ENCODE peak calls at places on chromosomes 6 and 20, in eight cellular contexts. One of them, this sample, is unnamed.

GRCh38 chr6:150413768-150414167 is 45.0 kb downstream of the IYD start:
- DNase-seq in 8988T: no peak
- DNase-seq in iPS DF 6.9: no peak
- DNase-seq in stimulated activated CD4-positive, alpha-beta T cell treated with anti-CD3 and anti-CD28 coated beads, Interleukin-12 subunit alpha, Interleukin-12 subunit beta, amount 100 ng/mL, for 4 hours: no peak
- DNase-seq in NCI-H2081 treated with DMSO at 0.1 percent for 48 hours: no peak
- DNase-seq in activated naive CD8-positive, alpha-beta T cell treated with anti-CD3 and anti-CD28 coated beads, Interleukin-2, amount 50 U/mL, for 24 hours: no peak
- DNase-seq in activated CD4-positive, alpha-beta T cell treated with anti-CD3 and anti-CD28 coated beads, Interleukin-2, amount 10 ng/mL, durations not matched to agents 7 days and 5 days: no peak
- DNase-seq in activated T-cell treated with anti-CD3 and anti-CD28 coated beads for 24 hours: no peak
- DNase-seq in this sample: no peak

GRCh38 chr6:158653577-158654354 is 3.9 kb downstream of the SYTL3 start:
- DNase-seq in 8988T: no peak
- DNase-seq in iPS DF 6.9: no peak
- DNase-seq in stimulated activated CD4-positive, alpha-beta T cell treated with anti-CD3 and anti-CD28 coated beads, Interleukin-12 subunit alpha, Interleukin-12 subunit beta, amount 100 ng/mL, for 4 hours: peak; percentile 70
- DNase-seq in NCI-H2081 treated with DMSO at 0.1 percent for 48 hours: no peak
- DNase-seq in activated naive CD8-positive, alpha-beta T cell treated with anti-CD3 and anti-CD28 coated beads, Interleukin-2, amount 50 U/mL, for 24 hours: peak; percentile 82
- DNase-seq in activated CD4-positive, alpha-beta T cell treated with anti-CD3 and anti-CD28 coated beads, Interleukin-2, amount 10 ng/mL, durations not matched to agents 7 days and 5 days: peak; percentile 96
- DNase-seq in activated T-cell treated with anti-CD3 and anti-CD28 coated beads for 24 hours: peak; percentile 86
- DNase-seq in this sample: peak; percentile 46

GRCh38 chr20:3777726-3778629 is 3.3 kb downstream of the SPEF1 start:
- DNase-seq in 8988T: no peak
- DNase-seq in iPS DF 6.9: no peak
- DNase-seq in stimulated activated CD4-positive, alpha-beta T cell treated with anti-CD3 and anti-CD28 coated beads, Interleukin-12 subunit alpha, Interleukin-12 subunit beta, amount 100 ng/mL, for 4 hours: peak; percentile 47
- DNase-seq in NCI-H2081 treated with DMSO at 0.1 percent for 48 hours: no peak
- DNase-seq in activated naive CD8-positive, alpha-beta T cell treated with anti-CD3 and anti-CD28 coated beads, Interleukin-2, amount 50 U/mL, for 24 hours: peak; percentile 59
- DNase-seq in activated CD4-positive, alpha-beta T cell treated with anti-CD3 and anti-CD28 coated beads, Interleukin-2, amount 10 ng/mL, durations not matched to agents 7 days and 5 days: no peak
- DNase-seq in activated T-cell treated with anti-CD3 and anti-CD28 coated beads for 24 hours: no peak
- DNase-seq in this sample: peak; percentile 54

GRCh38 chr6:137884428-137884827 is 17.4 kb downstream of the TNFAIP3 start:
- DNase-seq in 8988T: no peak
- DNase-seq in iPS DF 6.9: no peak
- DNase-seq in stimulated activated CD4-positive, alpha-beta T cell treated with anti-CD3 and anti-CD28 coated beads, Interleukin-12 subunit alpha, Interleukin-12 subunit beta, amount 100 ng/mL, for 4 hours: no peak
- DNase-seq in NCI-H2081 treated with DMSO at 0.1 percent for 48 hours: no peak
- DNase-seq in activated naive CD8-positive, alpha-beta T cell treated with anti-CD3 and anti-CD28 coated beads, Interleukin-2, amount 50 U/mL, for 24 hours: no peak
- DNase-seq in activated CD4-positive, alpha-beta T cell treated with anti-CD3 and anti-CD28 coated beads, Interleukin-2, amount 10 ng/mL, durations not matched to agents 7 days and 5 days: no peak
- DNase-seq in activated T-cell treated with anti-CD3 and anti-CD28 coated beads for 24 hours: no peak
- DNase-seq in this sample: no peak

GRCh38 chr20:37873909-37874308 is 29.0 kb upstream of the VSTM2L start:
- DNase-seq in 8988T: no peak
- DNase-seq in iPS DF 6.9: no peak
- DNase-seq in stimulated activated CD4-positive, alpha-beta T cell treated with anti-CD3 and anti-CD28 coated beads, Interleukin-12 subunit alpha, Interleukin-12 subunit beta, amount 100 ng/mL, for 4 hours: no peak
- DNase-seq in NCI-H2081 treated with DMSO at 0.1 percent for 48 hours: no peak
- DNase-seq in activated naive CD8-positive, alpha-beta T cell treated with anti-CD3 and anti-CD28 coated beads, Interleukin-2, amount 50 U/mL, for 24 hours: no peak
- DNase-seq in activated CD4-positive, alpha-beta T cell treated with anti-CD3 and anti-CD28 coated beads, Interleukin-2, amount 10 ng/mL, durations not matched to agents 7 days and 5 days: no peak
- DNase-seq in activated T-cell treated with anti-CD3 and anti-CD28 coated beads for 24 hours: no peak
- DNase-seq in this sample: no peak

GRCh38 chr20:37566590-37567330 is 39.1 kb upstream of the BLCAP start:
- DNase-seq in 8988T: no peak
- DNase-seq in iPS DF 6.9: no peak
- DNase-seq in stimulated activated CD4-positive, alpha-beta T cell treated with anti-CD3 and anti-CD28 coated beads, Interleukin-12 subunit alpha, Interleukin-12 subunit beta, amount 100 ng/mL, for 4 hours: no peak
- DNase-seq in NCI-H2081 treated with DMSO at 0.1 percent for 48 hours: no peak
- DNase-seq in activated naive CD8-positive, alpha-beta T cell treated with anti-CD3 and anti-CD28 coated beads, Interleukin-2, amount 50 U/mL, for 24 hours: no peak
- DNase-seq in activated CD4-positive, alpha-beta T cell treated with anti-CD3 and anti-CD28 coated beads, Interleukin-2, amount 10 ng/mL, durations not matched to agents 7 days and 5 days: no peak
- DNase-seq in activated T-cell treated with anti-CD3 and anti-CD28 coated beads for 24 hours: no peak
- DNase-seq in this sample: no peak

GRCh38 chr6:90397929-90398674 is 101.5 kb upstream of the BACH2 start:
- DNase-seq in 8988T: no peak
- DNase-seq in iPS DF 6.9: no peak
- DNase-seq in stimulated activated CD4-positive, alpha-beta T cell treated with anti-CD3 and anti-CD28 coated beads, Interleukin-12 subunit alpha, Interleukin-12 subunit beta, amount 100 ng/mL, for 4 hours: peak; percentile 72
- DNase-seq in NCI-H2081 treated with DMSO at 0.1 percent for 48 hours: no peak
- DNase-seq in activated naive CD8-positive, alpha-beta T cell treated with anti-CD3 and anti-CD28 coated beads, Interleukin-2, amount 50 U/mL, for 24 hours: peak; percentile 83
- DNase-seq in activated CD4-positive, alpha-beta T cell treated with anti-CD3 and anti-CD28 coated beads, Interleukin-2, amount 10 ng/mL, durations not matched to agents 7 days and 5 days: peak; percentile 78
- DNase-seq in activated T-cell treated with anti-CD3 and anti-CD28 coated beads for 24 hours: peak; percentile 85
- DNase-seq in this sample: no peak

GRCh38 chr20:15857131-15857784 is 716.0 kb downstream of the KIF16B start:
- DNase-seq in 8988T: no peak
- DNase-seq in iPS DF 6.9: no peak
- DNase-seq in stimulated activated CD4-positive, alpha-beta T cell treated with anti-CD3 and anti-CD28 coated beads, Interleukin-12 subunit alpha, Interleukin-12 subunit beta, amount 100 ng/mL, for 4 hours: no peak
- DNase-seq in NCI-H2081 treated with DMSO at 0.1 percent for 48 hours: no peak
- DNase-seq in activated naive CD8-positive, alpha-beta T cell treated with anti-CD3 and anti-CD28 coated beads, Interleukin-2, amount 50 U/mL, for 24 hours: no peak
- DNase-seq in activated CD4-positive, alpha-beta T cell treated with anti-CD3 and anti-CD28 coated beads, Interleukin-2, amount 10 ng/mL, durations not matched to agents 7 days and 5 days: no peak
- DNase-seq in activated T-cell treated with anti-CD3 and anti-CD28 coated beads for 24 hours: no peak
- DNase-seq in this sample: no peak

GRCh38 chr20:59159091-59159821 is 4.4 kb upstream of the ZNF831 start:
- DNase-seq in 8988T: no peak
- DNase-seq in iPS DF 6.9: no peak
- DNase-seq in stimulated activated CD4-positive, alpha-beta T cell treated with anti-CD3 and anti-CD28 coated beads, Interleukin-12 subunit alpha, Interleukin-12 subunit beta, amount 100 ng/mL, for 4 hours: no peak
- DNase-seq in NCI-H2081 treated with DMSO at 0.1 percent for 48 hours: no peak
- DNase-seq in activated naive CD8-positive, alpha-beta T cell treated with anti-CD3 and anti-CD28 coated beads, Interleukin-2, amount 50 U/mL, for 24 hours: peak; percentile 65
- DNase-seq in activated CD4-positive, alpha-beta T cell treated with anti-CD3 and anti-CD28 coated beads, Interleukin-2, amount 10 ng/mL, durations not matched to agents 7 days and 5 days: peak; percentile 63
- DNase-seq in activated T-cell treated with anti-CD3 and anti-CD28 coated beads for 24 hours: peak; percentile 59
- DNase-seq in this sample: no peak

GRCh38 chr6:73339340-73339739 is 14.7 kb downstream of the DPPA5 start:
- DNase-seq in 8988T: no peak
- DNase-seq in iPS DF 6.9: no peak
- DNase-seq in stimulated activated CD4-positive, alpha-beta T cell treated with anti-CD3 and anti-CD28 coated beads, Interleukin-12 subunit alpha, Interleukin-12 subunit beta, amount 100 ng/mL, for 4 hours: no peak
- DNase-seq in NCI-H2081 treated with DMSO at 0.1 percent for 48 hours: no peak
- DNase-seq in activated naive CD8-positive, alpha-beta T cell treated with anti-CD3 and anti-CD28 coated beads, Interleukin-2, amount 50 U/mL, for 24 hours: no peak
- DNase-seq in activated CD4-positive, alpha-beta T cell treated with anti-CD3 and anti-CD28 coated beads, Interleukin-2, amount 10 ng/mL, durations not matched to agents 7 days and 5 days: no peak
- DNase-seq in activated T-cell treated with anti-CD3 and anti-CD28 coated beads for 24 hours: no peak
- DNase-seq in this sample: no peak

GRCh38 chr6:44035621-44036020 is 91.6 kb downstream of the MRPL14 start:
- DNase-seq in 8988T: no peak
- DNase-seq in iPS DF 6.9: no peak
- DNase-seq in stimulated activated CD4-positive, alpha-beta T cell treated with anti-CD3 and anti-CD28 coated beads, Interleukin-12 subunit alpha, Interleukin-12 subunit beta, amount 100 ng/mL, for 4 hours: no peak
- DNase-seq in NCI-H2081 treated with DMSO at 0.1 percent for 48 hours: no peak
- DNase-seq in activated naive CD8-positive, alpha-beta T cell treated with anti-CD3 and anti-CD28 coated beads, Interleukin-2, amount 50 U/mL, for 24 hours: no peak
- DNase-seq in activated CD4-positive, alpha-beta T cell treated with anti-CD3 and anti-CD28 coated beads, Interleukin-2, amount 10 ng/mL, durations not matched to agents 7 days and 5 days: no peak
- DNase-seq in activated T-cell treated with anti-CD3 and anti-CD28 coated beads for 24 hours: no peak
- DNase-seq in this sample: no peak

GRCh38 chr6:160315310-160315709 is 32.9 kb upstream of the SLC22A3 start:
- DNase-seq in 8988T: no peak
- DNase-seq in iPS DF 6.9: no peak
- DNase-seq in stimulated activated CD4-positive, alpha-beta T cell treated with anti-CD3 and anti-CD28 coated beads, Interleukin-12 subunit alpha, Interleukin-12 subunit beta, amount 100 ng/mL, for 4 hours: no peak
- DNase-seq in NCI-H2081 treated with DMSO at 0.1 percent for 48 hours: no peak
- DNase-seq in activated naive CD8-positive, alpha-beta T cell treated with anti-CD3 and anti-CD28 coated beads, Interleukin-2, amount 50 U/mL, for 24 hours: no peak
- DNase-seq in activated CD4-positive, alpha-beta T cell treated with anti-CD3 and anti-CD28 coated beads, Interleukin-2, amount 10 ng/mL, durations not matched to agents 7 days and 5 days: no peak
- DNase-seq in activated T-cell treated with anti-CD3 and anti-CD28 coated beads for 24 hours: no peak
- DNase-seq in this sample: no peak

GRCh38 chr6:152112503-152113261 is 305.2 kb downstream of the ESR1 start:
- DNase-seq in 8988T: no peak
- DNase-seq in iPS DF 6.9: no peak
- DNase-seq in stimulated activated CD4-positive, alpha-beta T cell treated with anti-CD3 and anti-CD28 coated beads, Interleukin-12 subunit alpha, Interleukin-12 subunit beta, amount 100 ng/mL, for 4 hours: no peak
- DNase-seq in NCI-H2081 treated with DMSO at 0.1 percent for 48 hours: no peak
- DNase-seq in activated naive CD8-positive, alpha-beta T cell treated with anti-CD3 and anti-CD28 coated beads, Interleukin-2, amount 50 U/mL, for 24 hours: no peak
- DNase-seq in activated CD4-positive, alpha-beta T cell treated with anti-CD3 and anti-CD28 coated beads, Interleukin-2, amount 10 ng/mL, durations not matched to agents 7 days and 5 days: no peak
- DNase-seq in activated T-cell treated with anti-CD3 and anti-CD28 coated beads for 24 hours: no peak
- DNase-seq in this sample: no peak

GRCh38 chr6:34992353-34992752 is 103.3 kb downstream of the ANKS1A start:
- DNase-seq in 8988T: no peak
- DNase-seq in iPS DF 6.9: no peak
- DNase-seq in stimulated activated CD4-positive, alpha-beta T cell treated with anti-CD3 and anti-CD28 coated beads, Interleukin-12 subunit alpha, Interleukin-12 subunit beta, amount 100 ng/mL, for 4 hours: no peak
- DNase-seq in NCI-H2081 treated with DMSO at 0.1 percent for 48 hours: peak; percentile 96
- DNase-seq in activated naive CD8-positive, alpha-beta T cell treated with anti-CD3 and anti-CD28 coated beads, Interleukin-2, amount 50 U/mL, for 24 hours: no peak
- DNase-seq in activated CD4-positive, alpha-beta T cell treated with anti-CD3 and anti-CD28 coated beads, Interleukin-2, amount 10 ng/mL, durations not matched to agents 7 days and 5 days: no peak
- DNase-seq in activated T-cell treated with anti-CD3 and anti-CD28 coated beads for 24 hours: no peak
- DNase-seq in this sample: no peak

GRCh38 chr6:46893648-46894047 is 28.1 kb downstream of the ADGRF5 start:
- DNase-seq in 8988T: no peak
- DNase-seq in iPS DF 6.9: no peak
- DNase-seq in stimulated activated CD4-positive, alpha-beta T cell treated with anti-CD3 and anti-CD28 coated beads, Interleukin-12 subunit alpha, Interleukin-12 subunit beta, amount 100 ng/mL, for 4 hours: no peak
- DNase-seq in NCI-H2081 treated with DMSO at 0.1 percent for 48 hours: no peak
- DNase-seq in activated naive CD8-positive, alpha-beta T cell treated with anti-CD3 and anti-CD28 coated beads, Interleukin-2, amount 50 U/mL, for 24 hours: no peak
- DNase-seq in activated CD4-positive, alpha-beta T cell treated with anti-CD3 and anti-CD28 coated beads, Interleukin-2, amount 10 ng/mL, durations not matched to agents 7 days and 5 days: no peak
- DNase-seq in activated T-cell treated with anti-CD3 and anti-CD28 coated beads for 24 hours: no peak
- DNase-seq in this sample: no peak

GRCh38 chr20:59825944-59826759 is 107.3 kb downstream of the SYCP2 start:
- DNase-seq in 8988T: no peak
- DNase-seq in iPS DF 6.9: no peak
- DNase-seq in stimulated activated CD4-positive, alpha-beta T cell treated with anti-CD3 and anti-CD28 coated beads, Interleukin-12 subunit alpha, Interleukin-12 subunit beta, amount 100 ng/mL, for 4 hours: no peak
- DNase-seq in NCI-H2081 treated with DMSO at 0.1 percent for 48 hours: no peak
- DNase-seq in activated naive CD8-positive, alpha-beta T cell treated with anti-CD3 and anti-CD28 coated beads, Interleukin-2, amount 50 U/mL, for 24 hours: no peak
- DNase-seq in activated CD4-positive, alpha-beta T cell treated with anti-CD3 and anti-CD28 coated beads, Interleukin-2, amount 10 ng/mL, durations not matched to agents 7 days and 5 days: no peak
- DNase-seq in activated T-cell treated with anti-CD3 and anti-CD28 coated beads for 24 hours: no peak
- DNase-seq in this sample: no peak

GRCh38 chr20:44739952-44740351 is 5.7 kb upstream of the KCNK15 start:
- DNase-seq in 8988T: no peak
- DNase-seq in iPS DF 6.9: no peak
- DNase-seq in stimulated activated CD4-positive, alpha-beta T cell treated with anti-CD3 and anti-CD28 coated beads, Interleukin-12 subunit alpha, Interleukin-12 subunit beta, amount 100 ng/mL, for 4 hours: no peak
- DNase-seq in NCI-H2081 treated with DMSO at 0.1 percent for 48 hours: no peak
- DNase-seq in activated naive CD8-positive, alpha-beta T cell treated with anti-CD3 and anti-CD28 coated beads, Interleukin-2, amount 50 U/mL, for 24 hours: no peak
- DNase-seq in activated CD4-positive, alpha-beta T cell treated with anti-CD3 and anti-CD28 coated beads, Interleukin-2, amount 10 ng/mL, durations not matched to agents 7 days and 5 days: no peak
- DNase-seq in activated T-cell treated with anti-CD3 and anti-CD28 coated beads for 24 hours: no peak
- DNase-seq in this sample: no peak

GRCh38 chr6:159077123-159077522 is 32.3 kb upstream of the TAGAP start:
- DNase-seq in 8988T: no peak
- DNase-seq in iPS DF 6.9: no peak
- DNase-seq in stimulated activated CD4-positive, alpha-beta T cell treated with anti-CD3 and anti-CD28 coated beads, Interleukin-12 subunit alpha, Interleukin-12 subunit beta, amount 100 ng/mL, for 4 hours: no peak
- DNase-seq in NCI-H2081 treated with DMSO at 0.1 percent for 48 hours: no peak
- DNase-seq in activated naive CD8-positive, alpha-beta T cell treated with anti-CD3 and anti-CD28 coated beads, Interleukin-2, amount 50 U/mL, for 24 hours: peak; percentile 78
- DNase-seq in activated CD4-positive, alpha-beta T cell treated with anti-CD3 and anti-CD28 coated beads, Interleukin-2, amount 10 ng/mL, durations not matched to agents 7 days and 5 days: no peak
- DNase-seq in activated T-cell treated with anti-CD3 and anti-CD28 coated beads for 24 hours: peak; percentile 56
- DNase-seq in this sample: peak; percentile 34

GRCh38 chr6:129485746-129486145 is 224.2 kb downstream of the ARHGAP18 start:
- DNase-seq in 8988T: no peak
- DNase-seq in iPS DF 6.9: no peak
- DNase-seq in stimulated activated CD4-positive, alpha-beta T cell treated with anti-CD3 and anti-CD28 coated beads, Interleukin-12 subunit alpha, Interleukin-12 subunit beta, amount 100 ng/mL, for 4 hours: no peak
- DNase-seq in NCI-H2081 treated with DMSO at 0.1 percent for 48 hours: no peak
- DNase-seq in activated naive CD8-positive, alpha-beta T cell treated with anti-CD3 and anti-CD28 coated beads, Interleukin-2, amount 50 U/mL, for 24 hours: no peak
- DNase-seq in activated CD4-positive, alpha-beta T cell treated with anti-CD3 and anti-CD28 coated beads, Interleukin-2, amount 10 ng/mL, durations not matched to agents 7 days and 5 days: no peak
- DNase-seq in activated T-cell treated with anti-CD3 and anti-CD28 coated beads for 24 hours: no peak
- DNase-seq in this sample: no peak

GRCh38 chr6:119950681-119951080 is 601.1 kb upstream of the MAN1A1 start:
- DNase-seq in 8988T: no peak
- DNase-seq in iPS DF 6.9: no peak
- DNase-seq in stimulated activated CD4-positive, alpha-beta T cell treated with anti-CD3 and anti-CD28 coated beads, Interleukin-12 subunit alpha, Interleukin-12 subunit beta, amount 100 ng/mL, for 4 hours: no peak
- DNase-seq in NCI-H2081 treated with DMSO at 0.1 percent for 48 hours: no peak
- DNase-seq in activated naive CD8-positive, alpha-beta T cell treated with anti-CD3 and anti-CD28 coated beads, Interleukin-2, amount 50 U/mL, for 24 hours: no peak
- DNase-seq in activated CD4-positive, alpha-beta T cell treated with anti-CD3 and anti-CD28 coated beads, Interleukin-2, amount 10 ng/mL, durations not matched to agents 7 days and 5 days: no peak
- DNase-seq in activated T-cell treated with anti-CD3 and anti-CD28 coated beads for 24 hours: no peak
- DNase-seq in this sample: no peak

GRCh38 chr20:54173653-54174451 is at the start of gene CYP24A1:
- DNase-seq in 8988T: peak; percentile 78
- DNase-seq in iPS DF 6.9: no peak
- DNase-seq in stimulated activated CD4-positive, alpha-beta T cell treated with anti-CD3 and anti-CD28 coated beads, Interleukin-12 subunit alpha, Interleukin-12 subunit beta, amount 100 ng/mL, for 4 hours: no peak
- DNase-seq in NCI-H2081 treated with DMSO at 0.1 percent for 48 hours: no peak
- DNase-seq in activated naive CD8-positive, alpha-beta T cell treated with anti-CD3 and anti-CD28 coated beads, Interleukin-2, amount 50 U/mL, for 24 hours: no peak
- DNase-seq in activated CD4-positive, alpha-beta T cell treated with anti-CD3 and anti-CD28 coated beads, Interleukin-2, amount 10 ng/mL, durations not matched to agents 7 days and 5 days: no peak
- DNase-seq in activated T-cell treated with anti-CD3 and anti-CD28 coated beads for 24 hours: no peak
- DNase-seq in this sample: peak; percentile 4

GRCh38 chr6:167652042-167652700 is 174.5 kb upstream of the AFDN start:
- DNase-seq in 8988T: no peak
- DNase-seq in iPS DF 6.9: no peak
- DNase-seq in stimulated activated CD4-positive, alpha-beta T cell treated with anti-CD3 and anti-CD28 coated beads, Interleukin-12 subunit alpha, Interleukin-12 subunit beta, amount 100 ng/mL, for 4 hours: no peak
- DNase-seq in NCI-H2081 treated with DMSO at 0.1 percent for 48 hours: no peak
- DNase-seq in activated naive CD8-positive, alpha-beta T cell treated with anti-CD3 and anti-CD28 coated beads, Interleukin-2, amount 50 U/mL, for 24 hours: no peak
- DNase-seq in activated CD4-positive, alpha-beta T cell treated with anti-CD3 and anti-CD28 coated beads, Interleukin-2, amount 10 ng/mL, durations not matched to agents 7 days and 5 days: no peak
- DNase-seq in activated T-cell treated with anti-CD3 and anti-CD28 coated beads for 24 hours: no peak
- DNase-seq in this sample: no peak

GRCh38 chr6:169685860-169686259 is 16.0 kb downstream of the WDR27 start:
- DNase-seq in 8988T: no peak
- DNase-seq in iPS DF 6.9: no peak
- DNase-seq in stimulated activated CD4-positive, alpha-beta T cell treated with anti-CD3 and anti-CD28 coated beads, Interleukin-12 subunit alpha, Interleukin-12 subunit beta, amount 100 ng/mL, for 4 hours: no peak
- DNase-seq in NCI-H2081 treated with DMSO at 0.1 percent for 48 hours: no peak
- DNase-seq in activated naive CD8-positive, alpha-beta T cell treated with anti-CD3 and anti-CD28 coated beads, Interleukin-2, amount 50 U/mL, for 24 hours: no peak
- DNase-seq in activated CD4-positive, alpha-beta T cell treated with anti-CD3 and anti-CD28 coated beads, Interleukin-2, amount 10 ng/mL, durations not matched to agents 7 days and 5 days: no peak
- DNase-seq in activated T-cell treated with anti-CD3 and anti-CD28 coated beads for 24 hours: no peak
- DNase-seq in this sample: no peak

GRCh38 chr6:113128020-113128419 is 729.1 kb upstream of the MARCKS start:
- DNase-seq in 8988T: no peak
- DNase-seq in iPS DF 6.9: no peak
- DNase-seq in stimulated activated CD4-positive, alpha-beta T cell treated with anti-CD3 and anti-CD28 coated beads, Interleukin-12 subunit alpha, Interleukin-12 subunit beta, amount 100 ng/mL, for 4 hours: no peak
- DNase-seq in NCI-H2081 treated with DMSO at 0.1 percent for 48 hours: no peak
- DNase-seq in activated naive CD8-positive, alpha-beta T cell treated with anti-CD3 and anti-CD28 coated beads, Interleukin-2, amount 50 U/mL, for 24 hours: no peak
- DNase-seq in activated CD4-positive, alpha-beta T cell treated with anti-CD3 and anti-CD28 coated beads, Interleukin-2, amount 10 ng/mL, durations not matched to agents 7 days and 5 days: no peak
- DNase-seq in activated T-cell treated with anti-CD3 and anti-CD28 coated beads for 24 hours: no peak
- DNase-seq in this sample: no peak

GRCh38 chr6:1181939-1182338 is 130.0 kb upstream of the FOXQ1 start:
- DNase-seq in 8988T: no peak
- DNase-seq in iPS DF 6.9: no peak
- DNase-seq in stimulated activated CD4-positive, alpha-beta T cell treated with anti-CD3 and anti-CD28 coated beads, Interleukin-12 subunit alpha, Interleukin-12 subunit beta, amount 100 ng/mL, for 4 hours: no peak
- DNase-seq in NCI-H2081 treated with DMSO at 0.1 percent for 48 hours: no peak
- DNase-seq in activated naive CD8-positive, alpha-beta T cell treated with anti-CD3 and anti-CD28 coated beads, Interleukin-2, amount 50 U/mL, for 24 hours: no peak
- DNase-seq in activated CD4-positive, alpha-beta T cell treated with anti-CD3 and anti-CD28 coated beads, Interleukin-2, amount 10 ng/mL, durations not matched to agents 7 days and 5 days: no peak
- DNase-seq in activated T-cell treated with anti-CD3 and anti-CD28 coated beads for 24 hours: no peak
- DNase-seq in this sample: no peak

GRCh38 chr20:49712918-49713778 is 530 bp downstream of the B4GALT5 start:
- DNase-seq in 8988T: peak; percentile 32
- DNase-seq in iPS DF 6.9: no peak
- DNase-seq in stimulated activated CD4-positive, alpha-beta T cell treated with anti-CD3 and anti-CD28 coated beads, Interleukin-12 subunit alpha, Interleukin-12 subunit beta, amount 100 ng/mL, for 4 hours: peak; percentile 23
- DNase-seq in NCI-H2081 treated with DMSO at 0.1 percent for 48 hours: no peak
- DNase-seq in activated naive CD8-positive, alpha-beta T cell treated with anti-CD3 and anti-CD28 coated beads, Interleukin-2, amount 50 U/mL, for 24 hours: peak; percentile 36
- DNase-seq in activated CD4-positive, alpha-beta T cell treated with anti-CD3 and anti-CD28 coated beads, Interleukin-2, amount 10 ng/mL, durations not matched to agents 7 days and 5 days: peak; percentile 20
- DNase-seq in activated T-cell treated with anti-CD3 and anti-CD28 coated beads for 24 hours: no peak
- DNase-seq in this sample: peak; percentile 11

GRCh38 chr6:4533576-4533975 is 242.6 kb upstream of the CDYL start:
- DNase-seq in 8988T: no peak
- DNase-seq in iPS DF 6.9: no peak
- DNase-seq in stimulated activated CD4-positive, alpha-beta T cell treated with anti-CD3 and anti-CD28 coated beads, Interleukin-12 subunit alpha, Interleukin-12 subunit beta, amount 100 ng/mL, for 4 hours: no peak
- DNase-seq in NCI-H2081 treated with DMSO at 0.1 percent for 48 hours: no peak
- DNase-seq in activated naive CD8-positive, alpha-beta T cell treated with anti-CD3 and anti-CD28 coated beads, Interleukin-2, amount 50 U/mL, for 24 hours: no peak
- DNase-seq in activated CD4-positive, alpha-beta T cell treated with anti-CD3 and anti-CD28 coated beads, Interleukin-2, amount 10 ng/mL, durations not matched to agents 7 days and 5 days: no peak
- DNase-seq in activated T-cell treated with anti-CD3 and anti-CD28 coated beads for 24 hours: no peak
- DNase-seq in this sample: no peak

GRCh38 chr6:45438849-45439406 is 61.2 kb upstream of the SUPT3H start:
- DNase-seq in 8988T: no peak
- DNase-seq in iPS DF 6.9: no peak
- DNase-seq in stimulated activated CD4-positive, alpha-beta T cell treated with anti-CD3 and anti-CD28 coated beads, Interleukin-12 subunit alpha, Interleukin-12 subunit beta, amount 100 ng/mL, for 4 hours: no peak
- DNase-seq in NCI-H2081 treated with DMSO at 0.1 percent for 48 hours: no peak
- DNase-seq in activated naive CD8-positive, alpha-beta T cell treated with anti-CD3 and anti-CD28 coated beads, Interleukin-2, amount 50 U/mL, for 24 hours: no peak
- DNase-seq in activated CD4-positive, alpha-beta T cell treated with anti-CD3 and anti-CD28 coated beads, Interleukin-2, amount 10 ng/mL, durations not matched to agents 7 days and 5 days: no peak
- DNase-seq in activated T-cell treated with anti-CD3 and anti-CD28 coated beads for 24 hours: no peak
- DNase-seq in this sample: no peak

GRCh38 chr6:154868143-154868594 is 126.9 kb upstream of the TIAM2 start:
- DNase-seq in 8988T: no peak
- DNase-seq in iPS DF 6.9: no peak
- DNase-seq in stimulated activated CD4-positive, alpha-beta T cell treated with anti-CD3 and anti-CD28 coated beads, Interleukin-12 subunit alpha, Interleukin-12 subunit beta, amount 100 ng/mL, for 4 hours: no peak
- DNase-seq in NCI-H2081 treated with DMSO at 0.1 percent for 48 hours: no peak
- DNase-seq in activated naive CD8-positive, alpha-beta T cell treated with anti-CD3 and anti-CD28 coated beads, Interleukin-2, amount 50 U/mL, for 24 hours: no peak
- DNase-seq in activated CD4-positive, alpha-beta T cell treated with anti-CD3 and anti-CD28 coated beads, Interleukin-2, amount 10 ng/mL, durations not matched to agents 7 days and 5 days: peak; percentile 19
- DNase-seq in activated T-cell treated with anti-CD3 and anti-CD28 coated beads for 24 hours: no peak
- DNase-seq in this sample: peak; percentile 70

This sample was measured in cardiac muscle cell.